ENCODE peak calls at places on chromosome 15, in five cellular contexts. One of them, this sample, is unnamed.

GRCh38 chr15:59963925-59964324 is 40.2 kb upstream of the FOXB1 start:
- DNase-seq in HCT116: no peak
- DNase-seq in GM12878: no peak
- DNase-seq in HepG2: peak
- DNase-seq in H1: no peak
- DNase-seq in this sample: no peak

GRCh38 chr15:100001405-100001804 is 268.2 kb upstream of the LYSMD4 start:
- DNase-seq in HCT116: no peak
- DNase-seq in GM12878: no peak
- DNase-seq in HepG2: no peak
- DNase-seq in H1: no peak
- DNase-seq in this sample: no peak

GRCh38 chr15:92463826-92464225 is 70.1 kb downstream of the ST8SIA2 start:
- DNase-seq in HCT116: no peak
- DNase-seq in GM12878: no peak
- DNase-seq in HepG2: no peak
- DNase-seq in H1: no peak
- DNase-seq in this sample: no peak

GRCh38 chr15:65079580-65079979 is 3.0 kb downstream of the KBTBD13 start:
- DNase-seq in HCT116: no peak
- DNase-seq in GM12878: no peak
- DNase-seq in HepG2: no peak
- DNase-seq in H1: no peak
- DNase-seq in this sample: no peak

GRCh38 chr15:24879492-24879891 is 75.3 kb upstream of the SNRPN start:
- DNase-seq in HCT116: no peak
- DNase-seq in GM12878: no peak
- DNase-seq in HepG2: no peak
- DNase-seq in H1: no peak
- DNase-seq in this sample: no peak

GRCh38 chr15:87777054-87777498 is 479.5 kb downstream of the NTRK3 start:
- DNase-seq in HCT116: no peak
- DNase-seq in GM12878: no peak
- DNase-seq in HepG2: no peak
- DNase-seq in H1: no peak
- DNase-seq in this sample: no peak

GRCh38 chr15:52042051-52042851 is 23.2 kb downstream of the MAPK6 start:
- DNase-seq in HCT116: no peak
- DNase-seq in GM12878: no peak
- DNase-seq in HepG2: no peak
- DNase-seq in H1: no peak
- DNase-seq in this sample: peak

GRCh38 chr15:26433818-26434217 is 339.0 kb downstream of the GABRB3 start:
- DNase-seq in HCT116: no peak
- DNase-seq in GM12878: no peak
- DNase-seq in HepG2: no peak
- DNase-seq in H1: no peak
- DNase-seq in this sample: no peak

GRCh38 chr15:63041402-63041977 is 1.1 kb upstream of the TPM1 start:
- DNase-seq in HCT116: no peak
- DNase-seq in GM12878: no peak
- DNase-seq in HepG2: no peak
- DNase-seq in H1: no peak
- DNase-seq in this sample: no peak

GRCh38 chr15:57924536-57924935 is 141.0 kb downstream of the ALDH1A2 start:
- DNase-seq in HCT116: no peak
- DNase-seq in GM12878: no peak
- DNase-seq in HepG2: no peak
- DNase-seq in H1: no peak
- DNase-seq in this sample: no peak

GRCh38 chr15:92820233-92821021 is 79.7 kb upstream of the CHD2 start:
- DNase-seq in HCT116: peak
- DNase-seq in GM12878: no peak
- DNase-seq in HepG2: peak
- DNase-seq in H1: peak
- DNase-seq in this sample: peak

GRCh38 chr15:88257311-88257901 is 867 bp upstream of the NTRK3 start:
- DNase-seq in HCT116: no peak
- DNase-seq in GM12878: no peak
- DNase-seq in HepG2: no peak
- DNase-seq in H1: no peak
- DNase-seq in this sample: no peak

GRCh38 chr15:36775209-36775608 is 195.8 kb downstream of the CDIN1 start:
- DNase-seq in HCT116: no peak
- DNase-seq in GM12878: no peak
- DNase-seq in HepG2: no peak
- DNase-seq in H1: no peak
- DNase-seq in this sample: no peak

GRCh38 chr15:73876779-73877178 is 3.4 kb downstream of the TBC1D21 start:
- DNase-seq in HCT116: no peak
- DNase-seq in GM12878: no peak
- DNase-seq in HepG2: no peak
- DNase-seq in H1: no peak
- DNase-seq in this sample: no peak

GRCh38 chr15:85380860-85381535 is 595 bp downstream of the AKAP13 start:
- DNase-seq in HCT116: no peak
- DNase-seq in GM12878: no peak
- DNase-seq in HepG2: no peak
- DNase-seq in H1: peak
- DNase-seq in this sample: no peak

GRCh38 chr15:41559239-41559488 is 152 bp downstream of the TYRO3 start:
- DNase-seq in HCT116: no peak
- DNase-seq in GM12878: no peak
- DNase-seq in HepG2: no peak
- DNase-seq in H1: no peak
- DNase-seq in this sample: no peak

GRCh38 chr15:83470895-83471294 is 23.8 kb downstream of the SH3GL3 start:
- DNase-seq in HCT116: no peak
- DNase-seq in GM12878: no peak
- DNase-seq in HepG2: no peak
- DNase-seq in H1: no peak
- DNase-seq in this sample: no peak

GRCh38 chr15:92968926-92969664 is 69.0 kb downstream of the CHD2 start:
- DNase-seq in HCT116: no peak
- DNase-seq in GM12878: no peak
- DNase-seq in HepG2: no peak
- DNase-seq in H1: no peak
- DNase-seq in this sample: no peak

GRCh38 chr15:60376677-60377095 is 21.1 kb downstream of the ANXA2 start:
- DNase-seq in HCT116: no peak
- DNase-seq in GM12878: no peak
- DNase-seq in HepG2: no peak
- DNase-seq in H1: no peak
- DNase-seq in this sample: no peak

GRCh38 chr15:40160689-40161688 is at the start of gene BUB1B:
- DNase-seq in HCT116: peak
- DNase-seq in GM12878: peak
- DNase-seq in HepG2: peak
- DNase-seq in H1: peak
- DNase-seq in this sample: peak
- TF ChIP-seq SRF in HCT116: no peak
- TF ChIP-seq SRF in GM12878: no peak
- TF ChIP-seq SRF in HepG2: peak
- TF ChIP-seq SRF in H1: no peak
- TF ChIP-seq SRF in this sample: no peak

GRCh38 chr15:28873585-28874139 is 12.1 kb upstream of the APBA2 start:
- DNase-seq in HCT116: no peak
- DNase-seq in GM12878: no peak
- DNase-seq in HepG2: no peak
- DNase-seq in H1: no peak
- DNase-seq in this sample: no peak
- TF ChIP-seq SRF in HCT116: no peak
- TF ChIP-seq SRF in GM12878: no peak
- TF ChIP-seq SRF in HepG2: no peak
- TF ChIP-seq SRF in H1: no peak
- TF ChIP-seq SRF in this sample: no peak

GRCh38 chr15:101264911-101265641 is 12.2 kb downstream of the SELENOS start:
- DNase-seq in HCT116: no peak
- DNase-seq in GM12878: peak
- DNase-seq in HepG2: no peak
- DNase-seq in H1: no peak
- DNase-seq in this sample: no peak

GRCh38 chr15:101266034-101266433 is 11.3 kb downstream of the SELENOS start:
- DNase-seq in HCT116: no peak
- DNase-seq in GM12878: no peak
- DNase-seq in HepG2: no peak
- DNase-seq in H1: no peak
- DNase-seq in this sample: no peak

GRCh38 chr15:101269479-101270223 is 7.6 kb downstream of the SELENOS start:
- DNase-seq in HCT116: no peak
- DNase-seq in GM12878: no peak
- DNase-seq in HepG2: no peak
- DNase-seq in H1: no peak
- DNase-seq in this sample: no peak

GRCh38 chr15:101266787-101267186 is 10.5 kb downstream of the SELENOS start:
- DNase-seq in HCT116: no peak
- DNase-seq in GM12878: no peak
- DNase-seq in HepG2: no peak
- DNase-seq in H1: no peak
- DNase-seq in this sample: no peak

GRCh38 chr15:101267320-101268104 is 9.8 kb downstream of the SELENOS start:
- DNase-seq in HCT116: no peak
- DNase-seq in GM12878: no peak
- DNase-seq in HepG2: no peak
- DNase-seq in H1: no peak
- DNase-seq in this sample: peak
- TF ChIP-seq SRF in HCT116: no peak
- TF ChIP-seq SRF in GM12878: no peak
- TF ChIP-seq SRF in HepG2: no peak
- TF ChIP-seq SRF in H1: no peak
- TF ChIP-seq SRF in this sample: no peak

GRCh38 chr15:67897646-67898045 is 57.8 kb upstream of the RNU6-1 start:
- DNase-seq in HCT116: no peak
- DNase-seq in GM12878: no peak
- DNase-seq in HepG2: no peak
- DNase-seq in H1: no peak
- DNase-seq in this sample: no peak
- TF ChIP-seq SRF in HCT116: no peak
- TF ChIP-seq SRF in GM12878: no peak
- TF ChIP-seq SRF in HepG2: no peak
- TF ChIP-seq SRF in H1: no peak
- TF ChIP-seq SRF in this sample: no peak

DNA sequence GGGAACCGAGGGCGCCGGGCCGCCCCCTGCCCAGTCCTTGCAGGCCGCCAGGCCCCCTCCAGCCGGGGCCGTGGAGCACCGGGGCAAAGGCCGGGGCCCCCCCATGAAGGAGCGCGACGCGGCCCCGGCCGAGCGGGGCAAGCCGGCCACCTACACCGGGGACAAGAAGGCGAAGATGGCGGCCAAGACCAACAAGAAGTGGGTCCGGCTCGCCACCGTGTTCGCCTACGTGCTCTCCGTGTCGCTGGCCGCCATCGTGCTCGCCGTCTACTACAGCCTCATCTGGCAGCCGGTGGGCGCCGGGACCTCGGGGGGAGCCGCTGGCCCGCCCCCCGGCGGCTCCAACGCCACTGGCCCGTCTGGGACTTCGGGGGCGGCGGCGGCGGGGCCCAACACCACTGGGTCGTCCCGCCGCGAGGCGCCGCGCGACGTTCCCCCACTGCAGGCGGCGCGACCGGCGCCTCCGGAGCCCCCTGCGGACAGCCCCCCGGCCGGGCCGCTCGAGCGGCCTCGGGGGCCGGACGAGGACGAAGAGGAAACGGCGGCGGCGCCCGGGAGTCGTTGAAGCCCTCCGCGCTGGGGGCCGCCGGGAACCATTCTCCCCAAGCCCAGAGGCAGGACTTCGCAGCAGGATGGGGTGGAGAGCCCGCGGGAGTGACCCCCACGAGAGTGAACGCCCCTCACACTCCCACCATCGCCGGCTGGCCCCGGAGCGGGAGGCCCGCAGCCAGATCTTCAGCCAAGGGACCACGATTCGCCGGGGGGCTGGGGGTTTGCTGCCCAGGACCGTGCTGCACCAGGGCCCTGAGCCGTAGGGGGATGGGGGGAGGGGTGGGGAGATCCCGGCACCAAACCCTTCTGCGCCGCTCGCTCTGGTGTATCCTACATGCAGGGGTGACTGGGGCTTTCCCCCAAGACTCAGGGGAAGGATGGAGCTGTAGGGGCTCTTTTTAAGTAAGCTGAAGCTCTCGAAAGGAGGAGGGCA is 753 bp downstream of the INAFM2 start:
- DNase-seq in HCT116: no peak
- DNase-seq in GM12878: no peak
- DNase-seq in HepG2: no peak
- DNase-seq in H1: no peak
- DNase-seq in this sample: peak
- TF ChIP-seq SRF in HCT116: no peak
- TF ChIP-seq SRF in GM12878: no peak
- TF ChIP-seq SRF in HepG2: no peak
- TF ChIP-seq SRF in H1: no peak
- TF ChIP-seq SRF in this sample: no peak

GRCh38 chr15:89768071-89768500 is 8.0 kb upstream of the MESP2 start:
- DNase-seq in HCT116: no peak
- DNase-seq in GM12878: no peak
- DNase-seq in HepG2: no peak
- DNase-seq in H1: no peak
- DNase-seq in this sample: no peak
- TF ChIP-seq SRF in HCT116: no peak
- TF ChIP-seq SRF in GM12878: no peak
- TF ChIP-seq SRF in HepG2: no peak
- TF ChIP-seq SRF in H1: no peak
- TF ChIP-seq SRF in this sample: no peak

GRCh38 chr15:56804908-56805307 is 71.6 kb upstream of the ZNF280D start:
- DNase-seq in HCT116: no peak
- DNase-seq in GM12878: no peak
- DNase-seq in HepG2: no peak
- DNase-seq in H1: no peak
- DNase-seq in this sample: no peak
- TF ChIP-seq SRF in HCT116: no peak
- TF ChIP-seq SRF in GM12878: no peak
- TF ChIP-seq SRF in HepG2: no peak
- TF ChIP-seq SRF in H1: no peak
- TF ChIP-seq SRF in this sample: no peak